ENCODE peak calls at places on chromosomes 5 and 9, in ten cellular contexts. A is GM12878, T is stomach, G is A549, Q is ovary, I is HepG2, R is tibial nerve, P is sigmoid colon, N is SK-N-SH, M is upper lobe of left lung. U is an unnamed sample.

GRCh38 chr9:12851331-12851730 is 76.5 kb downstream of the LURAP1L start:
- DNase-seq in A (no peak), M (no peak), Q (no peak), R (no peak), I (no peak), N (no peak), P (no peak), G (no peak), T (no peak), U (no peak)

GRCh38 chr9:118318770-118319443 is 614.7 kb downstream of the TLR4 start:
- DNase-seq in P (no peak), Q (no peak), R (no peak), M (no peak), A (no peak), I (no peak), T (no peak), N (peak; percentile 1), G (peak; percentile 83), U (no peak)

GRCh38 chr5:168479166-168479565 is 7.1 kb upstream of the RARS1 start:
- DNase-seq in P (no peak), N (no peak), I (no peak), G (no peak), T (no peak), A (no peak), M (no peak), R (no peak), Q (no peak), U (no peak)

GRCh38 chr5:88883059-88883565 is at the start of gene MEF2C:
- DNase-seq in N (peak; percentile 80), Q (peak; percentile 82), R (peak; percentile 48), G (peak; percentile 4), A (no peak), I (no peak), P (peak; percentile 88), M (peak; percentile 72), T (peak; percentile 51), U (peak; percentile 78)

GRCh38 chr5:5637163-5637562 is 214.7 kb downstream of the ICE1 start:
- DNase-seq in Q (no peak), P (no peak), N (peak; percentile 64), A (no peak), T (no peak), G (no peak), M (no peak), R (no peak), I (no peak), U (no peak)

GRCh38 chr5:140042551-140043507 is at the start of gene NRG2:
- DNase-seq in R (peak; percentile 28), P (peak; percentile 90), N (peak; percentile 94), Q (peak; percentile 84), I (peak; percentile 49), M (peak; percentile 28), G (peak; percentile 83), A (no peak), T (peak; percentile 52), U (peak; percentile 63)

GRCh38 chr5:94396687-94397086 is 221.7 kb downstream of the KIAA0825 start:
- DNase-seq in I (no peak), A (no peak), N (no peak), M (no peak), R (no peak), G (no peak), T (no peak), P (no peak), Q (no peak), U (no peak)

GRCh38 chr5:59661306-59661705 is 232.2 kb downstream of the PDE4D start:
- DNase-seq in R (no peak), M (no peak), Q (no peak), A (no peak), P (no peak), I (peak; percentile 1), T (no peak), N (no peak), G (no peak), U (no peak)

GRCh38 chr9:136860529-136860928 is 5.6 kb downstream of the EDF1 start:
- DNase-seq in Q (no peak), R (no peak), T (no peak), M (no peak), A (no peak), I (no peak), N (no peak), P (no peak), G (no peak), U (peak; percentile 42)

GRCh38 chr9:136860933-136861873 is 4.9 kb downstream of the EDF1 start:
- DNase-seq in G (no peak), I (no peak), P (peak; percentile 61), T (no peak), Q (no peak), A (no peak), M (no peak), R (no peak), N (no peak), U (peak; percentile 7)

GRCh38 chr9:136858844-136859757 is 7.0 kb downstream of the MAMDC4 start:
- DNase-seq in I (no peak), T (peak; percentile 95), A (no peak), N (no peak), G (peak; percentile 50), R (no peak), M (peak; percentile 60), P (peak; percentile 87), Q (peak; percentile 54), U (peak; percentile 92)

GRCh38 chr9:136858452-136858843 is 6.3 kb downstream of the MAMDC4 start:
- DNase-seq in Q (peak; percentile 20), P (peak; percentile 55), G (peak; percentile 5), A (no peak), T (no peak), M (no peak), N (no peak), R (no peak), I (no peak), U (no peak)

DNA sequence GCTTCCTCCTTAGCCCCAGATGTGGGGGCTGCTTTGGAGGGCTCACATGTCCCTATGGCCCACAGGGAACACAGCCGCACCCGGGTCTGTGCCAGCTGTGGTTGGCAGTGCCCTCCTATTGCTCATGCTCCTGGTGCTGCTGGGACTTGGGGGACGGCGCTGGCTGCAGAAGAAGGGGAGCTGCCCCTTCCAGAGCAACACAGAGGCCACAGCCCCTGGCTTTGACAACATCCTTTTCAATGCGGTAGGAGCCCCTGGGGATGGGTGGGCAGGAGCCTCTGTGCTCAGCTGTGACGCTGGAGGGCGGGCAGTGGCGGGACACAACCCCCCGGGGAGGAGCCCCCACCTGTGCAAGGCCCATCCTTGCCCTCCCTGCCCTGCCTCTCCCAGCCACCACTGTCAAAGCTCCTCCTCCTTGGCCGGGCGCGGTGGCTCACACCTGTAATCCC is 6.3 kb downstream of the EDF1 start:
- DNase-seq in P (peak; percentile 64), T (no peak), A (no peak), I (no peak), R (no peak), M (no peak), Q (peak; percentile 24), G (no peak), N (no peak), U (peak; percentile 75)
- H3K4me1 ChIP-seq in P (no peaks in the 10 kb centered on the region), T (peaks cover 86% of the 10 kb centered on the region), A (peaks cover under 1% of the 10 kb centered on the region), I (peaks cover 42% of the 10 kb centered on the region), R (peaks cover 5% of the 10 kb centered on the region), M (peaks cover 8% of the 10 kb centered on the region), Q (peaks cover 1% of the 10 kb centered on the region), G (peaks cover 73% of the 10 kb centered on the region), N (peaks cover 5% of the 10 kb centered on the region), U (peaks cover 66% of the 10 kb centered on the region)

DNA sequence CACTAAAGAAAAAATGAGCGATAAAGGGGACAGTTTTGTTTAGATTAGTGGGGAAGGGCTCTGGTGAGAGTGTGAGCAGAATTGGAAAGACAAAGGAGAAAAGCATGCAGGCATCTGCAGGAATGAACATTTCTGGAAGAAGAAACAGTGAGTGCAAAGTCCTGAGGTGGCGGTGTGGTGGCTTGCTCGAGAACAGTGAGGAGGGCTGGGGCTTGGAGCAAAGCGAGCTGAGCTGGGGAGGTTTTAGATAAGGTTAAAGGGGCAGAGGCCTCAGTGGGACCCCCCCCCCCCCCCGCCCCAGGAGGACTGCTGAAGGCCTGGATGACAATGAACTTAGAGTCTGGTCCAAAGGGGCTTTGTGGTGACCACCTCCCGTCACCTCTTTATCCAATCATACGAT is 202.7 kb upstream of the MVB12B start:
- DNase-seq in T (no peak), R (no peak), I (no peak), Q (no peak), G (no peak), P (no peak), N (no peak), M (no peak), A (no peak), U (no peak)
- TF ChIP-seq EP300 in T (no peak), R (no peak), I (no peak), Q (no peak), G (no peak), P (no peak), N (no peak), M (no peak), A (no peak), U (no peak)

GRCh38 chr5:154768207-154768606 is 13.0 kb downstream of the LARP1 start:
- DNase-seq in P (no peak), M (no peak), G (no peak), I (no peak), R (no peak), Q (no peak), N (no peak), T (no peak), A (no peak), U (no peak)

GRCh38 chr5:154767537-154767936 is 12.4 kb downstream of the LARP1 start:
- DNase-seq in P (no peak), Q (no peak), N (no peak), G (no peak), I (no peak), M (no peak), R (no peak), T (no peak), A (no peak), U (no peak)

GRCh38 chr5:154764967-154765366 is 9.8 kb downstream of the LARP1 start:
- DNase-seq in Q (no peak), P (no peak), R (no peak), N (no peak), I (no peak), M (no peak), G (no peak), A (no peak), T (no peak), U (no peak)

GRCh38 chr5:154766558-154767281 is 11.5 kb downstream of the LARP1 start:
- DNase-seq in P (no peak), Q (no peak), N (no peak), M (no peak), A (no peak), G (no peak), I (no peak), T (no peak), R (no peak), U (no peak)

DNA sequence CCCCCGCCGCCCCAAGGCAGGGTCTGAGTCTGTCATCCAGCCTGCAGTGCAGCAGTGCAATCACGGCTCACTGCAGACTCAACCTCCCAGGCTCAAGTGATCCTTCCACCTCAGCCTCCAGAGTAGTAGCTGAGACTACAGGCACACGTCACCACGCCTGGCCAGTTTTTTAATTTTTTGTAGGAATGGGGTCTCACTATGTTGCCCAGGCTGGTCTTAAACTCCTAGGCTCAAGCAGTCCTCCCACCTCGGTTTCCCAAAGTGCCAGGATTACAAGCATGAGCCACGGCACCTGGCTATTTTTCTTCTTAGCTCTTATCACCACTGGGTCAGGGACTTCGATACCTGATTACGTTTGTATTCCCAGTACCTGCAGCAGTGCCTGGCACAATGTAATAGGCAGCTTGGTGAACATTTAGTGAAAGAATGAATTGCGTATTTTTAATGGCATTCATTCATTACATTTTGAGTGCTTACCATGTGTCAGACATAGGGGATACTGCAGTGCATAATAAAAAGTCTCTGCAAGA is 10.3 kb downstream of the LARP1 start:
- DNase-seq in I (no peak), A (no peak), N (no peak), M (no peak), Q (no peak), G (no peak), R (no peak), T (no peak), P (no peak), U (no peak)
- H3K4me1 ChIP-seq in I (peaks cover 89% of the 10 kb centered on the region), A (peaks cover 62% of the 10 kb centered on the region), N (peaks cover 29% of the 10 kb centered on the region), M (peaks cover 43% of the 10 kb centered on the region), Q (peaks cover 35% of the 10 kb centered on the region), G (peaks cover 62% of the 10 kb centered on the region), R (peaks cover 33% of the 10 kb centered on the region), T (peaks cover 73% of the 10 kb centered on the region), P (no peaks in the 10 kb centered on the region), U (peaks cover 51% of the 10 kb centered on the region)

DNA sequence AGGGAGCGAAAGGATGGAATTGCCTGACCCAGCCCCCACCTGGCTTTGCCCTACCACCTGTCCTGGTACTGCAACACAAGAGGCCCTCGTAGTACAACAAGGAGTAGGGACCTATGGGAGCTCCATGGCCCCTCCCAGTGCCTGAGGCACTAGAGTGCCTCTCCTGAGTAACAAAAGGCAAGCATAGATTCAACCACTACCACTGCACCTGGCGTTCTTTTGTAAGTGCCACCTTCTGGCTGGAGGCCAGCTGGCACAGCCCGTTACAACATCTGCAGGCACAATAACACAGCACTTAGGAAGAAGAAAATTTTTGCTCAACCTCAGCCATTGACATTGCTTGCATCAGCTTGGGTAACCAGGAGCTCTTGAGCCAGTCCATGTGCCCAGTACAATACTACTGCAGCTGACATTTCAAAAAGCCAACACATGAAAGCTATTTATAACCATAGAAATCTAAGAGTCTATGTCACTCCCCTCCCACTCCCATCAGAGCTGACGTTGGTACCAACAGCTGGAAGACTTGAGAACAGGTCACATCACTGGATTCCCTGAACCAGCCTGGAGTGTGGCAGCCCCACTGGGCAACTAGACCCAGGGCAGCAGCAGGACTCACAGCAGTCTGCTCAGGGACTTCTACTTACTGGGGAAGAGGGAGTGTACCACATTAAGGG is 17.7 kb upstream of the FAM174A start:
- DNase-seq in I (no peak), N (no peak), P (no peak), R (no peak), G (no peak), A (no peak), T (no peak), M (peak; percentile 90), Q (no peak), U (peak; percentile 63)
- TF ChIP-seq EP300 in I (no peak), N (no peak), P (no peak), R (no peak), G (no peak), A (no peak), T (no peak), M (no peak), Q (no peak), U (no peak)

U was measured in transverse colon.